ENCODE peak calls at places on chromosomes 4 and X, in seven cellular contexts. A is stimulated activated CD8-positive, alpha-beta memory T cell treated with anti-CD3 and anti-CD28 coated beads, Interleukin-4, amount 100 ng/mL, for 1 hour; O is fibroblast of gingiva; H is ovary; W is midbrain; V is A549; B is memory B cell. G is an unnamed sample.

GRCh38 chr4:26083987-26084386 is 170.0 kb downstream of the SMIM20 start:
- DNase-seq in A (no peak), O (peak), H (no peak), W (no peak), V (no peak), B (no peak), G (peak)

GRCh38 chr4:168645933-168646768 is 149.3 kb downstream of the PALLD start:
- DNase-seq in A (no peak), O (no peak), H (no peak), W (no peak), V (no peak), B (no peak), G (no peak)

GRCh38 chr4:109848501-109848900 is 594 bp downstream of the LRIT3 start:
- DNase-seq in A (no peak), O (no peak), H (no peak), W (no peak), V (no peak), B (no peak), G (no peak)

GRCh38 chrX:153922932-153923857 is 2.9 kb downstream of the ARHGAP4 start:
- DNase-seq in A (no peak), O (peak), H (peak), W (peak), V (peak), B (no peak), G (peak)

GRCh38 chr4:57068237-57068981 is 41.8 kb downstream of the IGFBP7 start:
- DNase-seq in A (no peak), O (no peak), H (no peak), W (no peak), V (no peak), B (no peak), G (no peak)

GRCh38 chr4:157821814-157822213 is 351.0 kb downstream of the GASK1B start:
- DNase-seq in A (no peak), O (no peak), H (no peak), W (no peak), V (no peak), B (no peak), G (no peak)

GRCh38 chr4:148065069-148065468 is 333.2 kb downstream of the ARHGAP10 start:
- DNase-seq in A (no peak), O (peak), H (no peak), W (no peak), V (no peak), B (no peak), G (peak)

GRCh38 chr4:3410401-3411135 is 31.2 kb upstream of the HGFAC start:
- DNase-seq in A (no peak), O (no peak), H (peak), W (no peak), V (no peak), B (no peak), G (no peak)

GRCh38 chrX:3443186-3443585 is 96.7 kb upstream of the MXRA5 start:
- DNase-seq in A (no peak), O (no peak), H (no peak), W (no peak), V (no peak), B (no peak), G (no peak)

GRCh38 chr4:129364747-129365452 is 268.9 kb downstream of the C4orf33 start:
- DNase-seq in A (no peak), O (no peak), H (no peak), W (no peak), V (no peak), B (no peak), G (no peak)

GRCh38 chr4:82398263-82398662 is 24.5 kb upstream of the HNRNPD start:
- DNase-seq in A (no peak), O (no peak), H (no peak), W (no peak), V (no peak), B (no peak), G (no peak)

GRCh38 chr4:108851346-108851745 is 88.5 kb upstream of the ETNPPL start:
- DNase-seq in A (no peak), O (peak), H (no peak), W (no peak), V (no peak), B (no peak), G (peak)

GRCh38 chr4:26871611-26872010 is 11.0 kb downstream of the STIM2 start:
- DNase-seq in A (no peak), O (peak), H (no peak), W (no peak), V (no peak), B (no peak), G (peak)

GRCh38 chr4:82780398-82781231 is 18.0 kb downstream of the SCD5 start:
- DNase-seq in A (no peak), O (peak), H (peak), W (peak), V (no peak), B (no peak), G (no peak)

GRCh38 chr4:138751290-138751689 is 264.3 kb upstream of the NOCT start:
- DNase-seq in A (no peak), O (peak), H (no peak), W (no peak), V (no peak), B (no peak), G (peak)

GRCh38 chr4:8247047-8247930 is 22.3 kb upstream of the HTRA3 start:
- DNase-seq in A (no peak), O (peak), H (no peak), W (no peak), V (no peak), B (no peak), G (no peak)

GRCh38 chr4:13244342-13244905 is 239.7 kb downstream of the RAB28 start:
- DNase-seq in A (no peak), O (no peak), H (no peak), W (no peak), V (no peak), B (no peak), G (no peak)

GRCh38 chr4:110510955-110511544 is 35.1 kb downstream of the ENPEP start:
- DNase-seq in A (no peak), O (peak), H (no peak), W (peak), V (peak), B (no peak), G (peak)

GRCh38 chr4:36734296-36734695 is 452.9 kb downstream of the DTHD1 start:
- DNase-seq in A (no peak), O (no peak), H (no peak), W (no peak), V (no peak), B (no peak), G (no peak)

GRCh38 chr4:119132306-119132705 is 3.3 kb upstream of the MYOZ2 start:
- DNase-seq in A (no peak), O (peak), H (no peak), W (no peak), V (no peak), B (no peak), G (peak)

GRCh38 chrX:1442724-1443367 is 9.9 kb downstream of the ASMTL start:
- DNase-seq in A (no peak), O (no peak), H (no peak), W (no peak), V (no peak), B (no peak), G (no peak)

GRCh38 chrX:16125520-16126149 is 2.3 kb downstream of the GRPR start:
- DNase-seq in A (no peak), O (no peak), H (no peak), W (no peak), V (no peak), B (no peak), G (no peak)

GRCh38 chr4:5863461-5864113 is 29.3 kb downstream of the CRMP1 start:
- DNase-seq in A (no peak), O (peak), H (no peak), W (no peak), V (peak), B (no peak), G (peak)

GRCh38 chr4:173424899-173425805 is 26.2 kb upstream of the SCRG1 start:
- DNase-seq in A (no peak), O (peak), H (no peak), W (no peak), V (no peak), B (no peak), G (peak)

GRCh38 chr4:87502580-87503238 is 26.5 kb downstream of the SPARCL1 start:
- DNase-seq in A (no peak), O (no peak), H (no peak), W (peak), V (no peak), B (no peak), G (no peak)

GRCh38 chrX:133610056-133610455 is 194.8 kb upstream of the GPC4 start:
- DNase-seq in A (no peak), O (no peak), H (no peak), W (no peak), V (no peak), B (no peak), G (no peak)

GRCh38 chr4:105797225-105797624 is 88.6 kb downstream of the GSTCD start:
- DNase-seq in A (no peak), O (peak), H (no peak), W (no peak), V (no peak), B (no peak), G (no peak)

GRCh38 chr4:140042634-140043033 is 111.3 kb downstream of the MAML3 start:
- DNase-seq in A (no peak), O (no peak), H (no peak), W (no peak), V (no peak), B (no peak), G (no peak)

GRCh38 chrX:151081016-151081415 is 95.4 kb upstream of the GPR50 start:
- DNase-seq in A (no peak), O (no peak), H (no peak), W (no peak), V (no peak), B (no peak), G (no peak)

GRCh38 chr4:165199722-165200121 is 7.6 kb upstream of the KLHL2 start:
- DNase-seq in A (no peak), O (peak), H (no peak), W (no peak), V (no peak), B (no peak), G (no peak)

GRCh38 chr4:38601244-38601915 is 62.6 kb upstream of the KLF3 start:
- DNase-seq in A (no peak), O (peak), H (no peak), W (no peak), V (no peak), B (no peak), G (peak)

GRCh38 chr4:55256787-55257186 is 89.3 kb upstream of the SRD5A3 start:
- DNase-seq in A (no peak), O (no peak), H (no peak), W (no peak), V (no peak), B (no peak), G (no peak)

GRCh38 chr4:99950913-99951254 is 809 bp upstream of the H2AZ1 start:
- DNase-seq in A (no peak), O (no peak), H (no peak), W (peak), V (no peak), B (no peak), G (no peak)